ENCODE peak calls at places on chromosomes 11 and 22, in six cellular contexts. N, Y, R, J, Z and M are unnamed samples.

GRCh38 chr11:74453373-74453975 is 13.9 kb downstream of the KCNE3 start:
- DNase-seq in R (peak; percentile 67), Y (peak; percentile 65), Z (peak; percentile 11), N (no peak), J (peak; percentile 76), M (peak; percentile 87)

GRCh38 chr11:124301482-124301881 is 12.3 kb downstream of the OR8D1 start:
- DNase-seq in R (peak; percentile 81), Z (no peak), N (no peak), J (no peak), Y (no peak), M (no peak)

GRCh38 chr11:107439586-107440201 is 17.9 kb downstream of the CWF19L2 start:
- DNase-seq in R (no peak), Z (no peak), Y (no peak), J (no peak), N (no peak), M (no peak)

GRCh38 chr11:128365044-128365443 is 222.3 kb downstream of the ETS1 start:
- DNase-seq in N (no peak), Z (peak; percentile 17), R (peak; percentile 84), J (peak; percentile 43), Y (no peak), M (no peak)

GRCh38 chr11:17598700-17599459 is 51.8 kb downstream of the OTOG start:
- DNase-seq in R (peak; percentile 63), N (peak; percentile 91), J (peak; percentile 74), Z (peak; percentile 24), Y (peak; percentile 4), M (peak; percentile 94)

GRCh38 chr11:100739636-100740035 is 52.5 kb downstream of the ARHGAP42 start:
- DNase-seq in Y (no peak), J (no peak), Z (peak; percentile 87), R (peak; percentile 73), N (no peak), M (no peak)

GRCh38 chr11:134626032-134626431 is 214.0 kb upstream of the B3GAT1 start:
- DNase-seq in J (no peak), R (no peak), Y (no peak), Z (no peak), N (peak; percentile 54), M (no peak)

GRCh38 chr11:78838417-78838816 is 263.8 kb upstream of the NARS2 start:
- DNase-seq in Y (no peak), J (no peak), R (no peak), Z (no peak), N (no peak), M (no peak)

GRCh38 chr22:33274214-33274828 is 216.1 kb upstream of the SYN3 start:
- DNase-seq in Z (no peak), Y (peak; percentile 0), J (peak; percentile 78), R (peak; percentile 12), N (no peak), M (peak; percentile 73)

GRCh38 chr11:117457031-117457785 is 129.6 kb downstream of the CEP164 start:
- DNase-seq in N (no peak), R (no peak), Z (no peak), J (no peak), Y (no peak), M (no peak)

GRCh38 chr11:3738723-3739122 is 58.6 kb downstream of the NUP98 start:
- DNase-seq in Z (no peak), N (no peak), Y (no peak), R (no peak), J (no peak), M (no peak)

GRCh38 chr11:47689480-47689879 is 25.7 kb downstream of the AGBL2 start:
- DNase-seq in J (no peak), R (no peak), Z (no peak), Y (no peak), N (no peak), M (no peak)

GRCh38 chr11:42397483-42397882 is 914.3 kb upstream of the API5 start:
- DNase-seq in Y (no peak), N (no peak), R (no peak), J (no peak), Z (no peak), M (no peak)

GRCh38 chr11:101881586-101881985 is 33.2 kb upstream of the CEP126 start:
- DNase-seq in N (no peak), Y (no peak), J (no peak), R (no peak), Z (no peak), M (no peak)

GRCh38 chr11:64364911-64365310 is 5.9 kb downstream of the RPS6KA4 start:
- DNase-seq in N (no peak), Y (no peak), J (no peak), Z (no peak), R (no peak), M (no peak)

GRCh38 chr11:101158119-101158518 is 28.5 kb upstream of the PGR start:
- DNase-seq in R (no peak), Z (no peak), Y (no peak), N (no peak), J (no peak), M (no peak)

GRCh38 chr11:96282846-96283245 is 60.1 kb downstream of the MAML2 start:
- DNase-seq in R (no peak), J (no peak), Z (no peak), N (no peak), Y (no peak), M (no peak)

GRCh38 chr22:40922484-40923303 is 28.5 kb upstream of the RBX1 start:
- DNase-seq in Y (peak; percentile 72), Z (peak; percentile 57), N (no peak), R (peak; percentile 83), J (peak; percentile 83), M (no peak)

GRCh38 chr11:70212227-70212811 is 9.2 kb downstream of the FADD start:
- DNase-seq in Z (no peak), R (no peak), Y (no peak), J (no peak), N (no peak), M (peak; percentile 49)

GRCh38 chr11:75406338-75406777 is 7.0 kb downstream of the RPS3 start:
- DNase-seq in Y (no peak), R (peak; percentile 25), Z (no peak), N (no peak), J (peak; percentile 60), M (no peak)

GRCh38 chr11:60305906-60306619 is 21.0 kb upstream of the MS4A6E start:
- DNase-seq in R (no peak), Y (no peak), N (no peak), J (no peak), Z (no peak), M (no peak)

GRCh38 chr11:44505591-44506054 is 59.8 kb upstream of the CD82 start:
- DNase-seq in J (no peak), R (peak; percentile 47), N (no peak), Y (no peak), Z (no peak), M (no peak)

GRCh38 chr11:69922015-69922595 is 102.9 kb upstream of the FGF3 start:
- DNase-seq in Z (no peak), N (no peak), J (no peak), Y (no peak), R (no peak), M (peak; percentile 19)